ENCODE peak calls at places on chromosomes 16 and 17, in four cellular contexts. One of them, this sample, is unnamed.

GRCh38 chr16:46817961-46818360 is 13.0 kb downstream of the C16orf87 start:
- DNase-seq in stimulated activated effector memory CD8-positive, alpha-beta T cell treated with anti-CD3 and anti-CD28 coated beads, Interleukin-12 subunit alpha, Interleukin-12 subunit beta, amount 100 ng/mL, for 72 hours: no peak
- DNase-seq in stimulated activated naive CD8-positive, alpha-beta T cell treated with anti-CD3 and anti-CD28 coated beads, Interleukin-15, amount 100 ng/mL, for 72 hours: no peak
- DNase-seq in endodermal cell: no peak
- DNase-seq in this sample: no peak

GRCh38 chr16:80006175-80006895 is 405.8 kb upstream of the MAF start:
- DNase-seq in endodermal cell: no peak
- DNase-seq in stimulated activated effector memory CD8-positive, alpha-beta T cell treated with anti-CD3 and anti-CD28 coated beads, Interleukin-12 subunit alpha, Interleukin-12 subunit beta, amount 100 ng/mL, for 72 hours: no peak
- DNase-seq in stimulated activated naive CD8-positive, alpha-beta T cell treated with anti-CD3 and anti-CD28 coated beads, Interleukin-15, amount 100 ng/mL, for 72 hours: no peak
- DNase-seq in this sample: no peak

GRCh38 chr16:10738231-10739077 is 5.2 kb upstream of the NUBP1 start:
- DNase-seq in endodermal cell: no peak
- DNase-seq in stimulated activated naive CD8-positive, alpha-beta T cell treated with anti-CD3 and anti-CD28 coated beads, Interleukin-15, amount 100 ng/mL, for 72 hours: peak
- DNase-seq in stimulated activated effector memory CD8-positive, alpha-beta T cell treated with anti-CD3 and anti-CD28 coated beads, Interleukin-12 subunit alpha, Interleukin-12 subunit beta, amount 100 ng/mL, for 72 hours: peak
- DNase-seq in this sample: peak

GRCh38 chr17:64920026-64920418 is 744 bp upstream of the LRRC37A3 start:
- DNase-seq in endodermal cell: peak
- DNase-seq in stimulated activated naive CD8-positive, alpha-beta T cell treated with anti-CD3 and anti-CD28 coated beads, Interleukin-15, amount 100 ng/mL, for 72 hours: no peak
- DNase-seq in stimulated activated effector memory CD8-positive, alpha-beta T cell treated with anti-CD3 and anti-CD28 coated beads, Interleukin-12 subunit alpha, Interleukin-12 subunit beta, amount 100 ng/mL, for 72 hours: no peak
- DNase-seq in this sample: peak

GRCh38 chr16:49632798-49633189 is 223.1 kb downstream of the ZNF423 start:
- DNase-seq in stimulated activated naive CD8-positive, alpha-beta T cell treated with anti-CD3 and anti-CD28 coated beads, Interleukin-15, amount 100 ng/mL, for 72 hours: no peak
- DNase-seq in stimulated activated effector memory CD8-positive, alpha-beta T cell treated with anti-CD3 and anti-CD28 coated beads, Interleukin-12 subunit alpha, Interleukin-12 subunit beta, amount 100 ng/mL, for 72 hours: no peak
- DNase-seq in endodermal cell: peak
- DNase-seq in this sample: no peak

GRCh38 chr16:86991679-86992078 is 325.5 kb downstream of the C16orf95 start:
- DNase-seq in stimulated activated naive CD8-positive, alpha-beta T cell treated with anti-CD3 and anti-CD28 coated beads, Interleukin-15, amount 100 ng/mL, for 72 hours: no peak
- DNase-seq in endodermal cell: no peak
- DNase-seq in stimulated activated effector memory CD8-positive, alpha-beta T cell treated with anti-CD3 and anti-CD28 coated beads, Interleukin-12 subunit alpha, Interleukin-12 subunit beta, amount 100 ng/mL, for 72 hours: no peak
- DNase-seq in this sample: no peak

GRCh38 chr16:2527071-2527783 is 4.0 kb downstream of the CEMP1 start:
- DNase-seq in stimulated activated naive CD8-positive, alpha-beta T cell treated with anti-CD3 and anti-CD28 coated beads, Interleukin-15, amount 100 ng/mL, for 72 hours: no peak
- DNase-seq in endodermal cell: no peak
- DNase-seq in stimulated activated effector memory CD8-positive, alpha-beta T cell treated with anti-CD3 and anti-CD28 coated beads, Interleukin-12 subunit alpha, Interleukin-12 subunit beta, amount 100 ng/mL, for 72 hours: no peak
- DNase-seq in this sample: no peak

GRCh38 chr17:59727817-59728533 is 20.5 kb downstream of the VMP1 start:
- DNase-seq in stimulated activated naive CD8-positive, alpha-beta T cell treated with anti-CD3 and anti-CD28 coated beads, Interleukin-15, amount 100 ng/mL, for 72 hours: no peak
- DNase-seq in stimulated activated effector memory CD8-positive, alpha-beta T cell treated with anti-CD3 and anti-CD28 coated beads, Interleukin-12 subunit alpha, Interleukin-12 subunit beta, amount 100 ng/mL, for 72 hours: no peak
- DNase-seq in endodermal cell: no peak
- DNase-seq in this sample: no peak

GRCh38 chr16:80656731-80657150 is 115.9 kb downstream of the DYNLRB2 start:
- DNase-seq in stimulated activated naive CD8-positive, alpha-beta T cell treated with anti-CD3 and anti-CD28 coated beads, Interleukin-15, amount 100 ng/mL, for 72 hours: no peak
- DNase-seq in endodermal cell: no peak
- DNase-seq in stimulated activated effector memory CD8-positive, alpha-beta T cell treated with anti-CD3 and anti-CD28 coated beads, Interleukin-12 subunit alpha, Interleukin-12 subunit beta, amount 100 ng/mL, for 72 hours: peak
- DNase-seq in this sample: no peak

GRCh38 chr17:42016411-42016831 is 818 bp downstream of the DNAJC7 start:
- DNase-seq in stimulated activated effector memory CD8-positive, alpha-beta T cell treated with anti-CD3 and anti-CD28 coated beads, Interleukin-12 subunit alpha, Interleukin-12 subunit beta, amount 100 ng/mL, for 72 hours: no peak
- DNase-seq in endodermal cell: peak
- DNase-seq in stimulated activated naive CD8-positive, alpha-beta T cell treated with anti-CD3 and anti-CD28 coated beads, Interleukin-15, amount 100 ng/mL, for 72 hours: no peak
- DNase-seq in this sample: no peak

GRCh38 chr17:40451420-40451819 is 8.2 kb downstream of the IGFBP4 start:
- DNase-seq in stimulated activated naive CD8-positive, alpha-beta T cell treated with anti-CD3 and anti-CD28 coated beads, Interleukin-15, amount 100 ng/mL, for 72 hours: no peak
- DNase-seq in endodermal cell: no peak
- DNase-seq in stimulated activated effector memory CD8-positive, alpha-beta T cell treated with anti-CD3 and anti-CD28 coated beads, Interleukin-12 subunit alpha, Interleukin-12 subunit beta, amount 100 ng/mL, for 72 hours: no peak
- DNase-seq in this sample: no peak

GRCh38 chr17:65185060-65185459 is 47.9 kb downstream of the RGS9 start:
- DNase-seq in endodermal cell: no peak
- DNase-seq in stimulated activated effector memory CD8-positive, alpha-beta T cell treated with anti-CD3 and anti-CD28 coated beads, Interleukin-12 subunit alpha, Interleukin-12 subunit beta, amount 100 ng/mL, for 72 hours: no peak
- DNase-seq in stimulated activated naive CD8-positive, alpha-beta T cell treated with anti-CD3 and anti-CD28 coated beads, Interleukin-15, amount 100 ng/mL, for 72 hours: no peak
- DNase-seq in this sample: no peak

GRCh38 chr17:80821546-80821945 is 170.1 kb upstream of the CHMP6 start:
- DNase-seq in stimulated activated naive CD8-positive, alpha-beta T cell treated with anti-CD3 and anti-CD28 coated beads, Interleukin-15, amount 100 ng/mL, for 72 hours: no peak
- DNase-seq in endodermal cell: no peak
- DNase-seq in stimulated activated effector memory CD8-positive, alpha-beta T cell treated with anti-CD3 and anti-CD28 coated beads, Interleukin-12 subunit alpha, Interleukin-12 subunit beta, amount 100 ng/mL, for 72 hours: no peak
- DNase-seq in this sample: no peak

GRCh38 chr17:56708220-56708567 is 114.7 kb downstream of the NOG start:
- DNase-seq in stimulated activated effector memory CD8-positive, alpha-beta T cell treated with anti-CD3 and anti-CD28 coated beads, Interleukin-12 subunit alpha, Interleukin-12 subunit beta, amount 100 ng/mL, for 72 hours: no peak
- DNase-seq in stimulated activated naive CD8-positive, alpha-beta T cell treated with anti-CD3 and anti-CD28 coated beads, Interleukin-15, amount 100 ng/mL, for 72 hours: no peak
- DNase-seq in endodermal cell: no peak
- DNase-seq in this sample: peak

GRCh38 chr17:79305831-79306687 is 231.4 kb downstream of the ENGASE start:
- DNase-seq in endodermal cell: no peak
- DNase-seq in stimulated activated naive CD8-positive, alpha-beta T cell treated with anti-CD3 and anti-CD28 coated beads, Interleukin-15, amount 100 ng/mL, for 72 hours: no peak
- DNase-seq in stimulated activated effector memory CD8-positive, alpha-beta T cell treated with anti-CD3 and anti-CD28 coated beads, Interleukin-12 subunit alpha, Interleukin-12 subunit beta, amount 100 ng/mL, for 72 hours: no peak
- DNase-seq in this sample: no peak

GRCh38 chr17:1347681-1348318 is 52.2 kb downstream of the YWHAE start:
- DNase-seq in stimulated activated effector memory CD8-positive, alpha-beta T cell treated with anti-CD3 and anti-CD28 coated beads, Interleukin-12 subunit alpha, Interleukin-12 subunit beta, amount 100 ng/mL, for 72 hours: no peak
- DNase-seq in endodermal cell: no peak
- DNase-seq in stimulated activated naive CD8-positive, alpha-beta T cell treated with anti-CD3 and anti-CD28 coated beads, Interleukin-15, amount 100 ng/mL, for 72 hours: no peak
- DNase-seq in this sample: no peak

GRCh38 chr16:70437582-70438324 is 1.1 kb downstream of the ST3GAL2 start:
- DNase-seq in stimulated activated naive CD8-positive, alpha-beta T cell treated with anti-CD3 and anti-CD28 coated beads, Interleukin-15, amount 100 ng/mL, for 72 hours: no peak
- DNase-seq in endodermal cell: peak
- DNase-seq in stimulated activated effector memory CD8-positive, alpha-beta T cell treated with anti-CD3 and anti-CD28 coated beads, Interleukin-12 subunit alpha, Interleukin-12 subunit beta, amount 100 ng/mL, for 72 hours: peak
- DNase-seq in this sample: peak

GRCh38 chr17:3527468-3527867 is 30.1 kb downstream of the TRPV3 start:
- DNase-seq in stimulated activated effector memory CD8-positive, alpha-beta T cell treated with anti-CD3 and anti-CD28 coated beads, Interleukin-12 subunit alpha, Interleukin-12 subunit beta, amount 100 ng/mL, for 72 hours: no peak
- DNase-seq in endodermal cell: no peak
- DNase-seq in stimulated activated naive CD8-positive, alpha-beta T cell treated with anti-CD3 and anti-CD28 coated beads, Interleukin-15, amount 100 ng/mL, for 72 hours: no peak
- DNase-seq in this sample: no peak

GRCh38 chr17:10871914-10872313 is 34.0 kb upstream of the PIRT start:
- DNase-seq in endodermal cell: no peak
- DNase-seq in stimulated activated naive CD8-positive, alpha-beta T cell treated with anti-CD3 and anti-CD28 coated beads, Interleukin-15, amount 100 ng/mL, for 72 hours: no peak
- DNase-seq in stimulated activated effector memory CD8-positive, alpha-beta T cell treated with anti-CD3 and anti-CD28 coated beads, Interleukin-12 subunit alpha, Interleukin-12 subunit beta, amount 100 ng/mL, for 72 hours: no peak
- DNase-seq in this sample: no peak

GRCh38 chr17:82160081-82160480 is 52.6 kb downstream of the CCDC57 start:
- DNase-seq in endodermal cell: no peak
- DNase-seq in stimulated activated effector memory CD8-positive, alpha-beta T cell treated with anti-CD3 and anti-CD28 coated beads, Interleukin-12 subunit alpha, Interleukin-12 subunit beta, amount 100 ng/mL, for 72 hours: no peak
- DNase-seq in stimulated activated naive CD8-positive, alpha-beta T cell treated with anti-CD3 and anti-CD28 coated beads, Interleukin-15, amount 100 ng/mL, for 72 hours: no peak
- DNase-seq in this sample: no peak

GRCh38 chr17:78820841-78821240 is 19.8 kb downstream of the USP36 start:
- DNase-seq in stimulated activated naive CD8-positive, alpha-beta T cell treated with anti-CD3 and anti-CD28 coated beads, Interleukin-15, amount 100 ng/mL, for 72 hours: no peak
- DNase-seq in endodermal cell: no peak
- DNase-seq in stimulated activated effector memory CD8-positive, alpha-beta T cell treated with anti-CD3 and anti-CD28 coated beads, Interleukin-12 subunit alpha, Interleukin-12 subunit beta, amount 100 ng/mL, for 72 hours: no peak
- DNase-seq in this sample: no peak

GRCh38 chr16:62041401-62041800 is 5.2 kb upstream of the CDH8 start:
- DNase-seq in stimulated activated naive CD8-positive, alpha-beta T cell treated with anti-CD3 and anti-CD28 coated beads, Interleukin-15, amount 100 ng/mL, for 72 hours: no peak
- DNase-seq in endodermal cell: peak
- DNase-seq in stimulated activated effector memory CD8-positive, alpha-beta T cell treated with anti-CD3 and anti-CD28 coated beads, Interleukin-12 subunit alpha, Interleukin-12 subunit beta, amount 100 ng/mL, for 72 hours: no peak
- DNase-seq in this sample: peak

GRCh38 chr17:8326591-8327583 is 12.8 kb upstream of the ODF4 start:
- DNase-seq in stimulated activated naive CD8-positive, alpha-beta T cell treated with anti-CD3 and anti-CD28 coated beads, Interleukin-15, amount 100 ng/mL, for 72 hours: peak
- DNase-seq in stimulated activated effector memory CD8-positive, alpha-beta T cell treated with anti-CD3 and anti-CD28 coated beads, Interleukin-12 subunit alpha, Interleukin-12 subunit beta, amount 100 ng/mL, for 72 hours: peak
- DNase-seq in endodermal cell: peak
- DNase-seq in this sample: peak

GRCh38 chr17:34571428-34572130 is 7.8 kb upstream of the TMEM132E start:
- DNase-seq in stimulated activated naive CD8-positive, alpha-beta T cell treated with anti-CD3 and anti-CD28 coated beads, Interleukin-15, amount 100 ng/mL, for 72 hours: no peak
- DNase-seq in stimulated activated effector memory CD8-positive, alpha-beta T cell treated with anti-CD3 and anti-CD28 coated beads, Interleukin-12 subunit alpha, Interleukin-12 subunit beta, amount 100 ng/mL, for 72 hours: no peak
- DNase-seq in endodermal cell: no peak
- DNase-seq in this sample: no peak

GRCh38 chr17:35731932-35732805 is 730 bp downstream of the RASL10B start:
- DNase-seq in stimulated activated effector memory CD8-positive, alpha-beta T cell treated with anti-CD3 and anti-CD28 coated beads, Interleukin-12 subunit alpha, Interleukin-12 subunit beta, amount 100 ng/mL, for 72 hours: no peak
- DNase-seq in stimulated activated naive CD8-positive, alpha-beta T cell treated with anti-CD3 and anti-CD28 coated beads, Interleukin-15, amount 100 ng/mL, for 72 hours: no peak
- DNase-seq in endodermal cell: peak
- DNase-seq in this sample: no peak

GRCh38 chr17:17080181-17080631 is 37.9 kb downstream of the MPRIP start:
- DNase-seq in stimulated activated naive CD8-positive, alpha-beta T cell treated with anti-CD3 and anti-CD28 coated beads, Interleukin-15, amount 100 ng/mL, for 72 hours: no peak
- DNase-seq in endodermal cell: no peak
- DNase-seq in stimulated activated effector memory CD8-positive, alpha-beta T cell treated with anti-CD3 and anti-CD28 coated beads, Interleukin-12 subunit alpha, Interleukin-12 subunit beta, amount 100 ng/mL, for 72 hours: no peak
- DNase-seq in this sample: no peak

GRCh38 chr17:64506201-64506575 is at the start of gene DDX5:
- DNase-seq in endodermal cell: peak
- DNase-seq in stimulated activated naive CD8-positive, alpha-beta T cell treated with anti-CD3 and anti-CD28 coated beads, Interleukin-15, amount 100 ng/mL, for 72 hours: peak
- DNase-seq in stimulated activated effector memory CD8-positive, alpha-beta T cell treated with anti-CD3 and anti-CD28 coated beads, Interleukin-12 subunit alpha, Interleukin-12 subunit beta, amount 100 ng/mL, for 72 hours: peak
- DNase-seq in this sample: no peak

GRCh38 chr16:85698459-85699223 is 9.9 kb upstream of the GINS2 start:
- DNase-seq in stimulated activated effector memory CD8-positive, alpha-beta T cell treated with anti-CD3 and anti-CD28 coated beads, Interleukin-12 subunit alpha, Interleukin-12 subunit beta, amount 100 ng/mL, for 72 hours: no peak
- DNase-seq in stimulated activated naive CD8-positive, alpha-beta T cell treated with anti-CD3 and anti-CD28 coated beads, Interleukin-15, amount 100 ng/mL, for 72 hours: no peak
- DNase-seq in endodermal cell: no peak
- DNase-seq in this sample: no peak

GRCh38 chr16:46930861-46931260 is 42.6 kb downstream of the DNAJA2 start:
- DNase-seq in stimulated activated naive CD8-positive, alpha-beta T cell treated with anti-CD3 and anti-CD28 coated beads, Interleukin-15, amount 100 ng/mL, for 72 hours: no peak
- DNase-seq in stimulated activated effector memory CD8-positive, alpha-beta T cell treated with anti-CD3 and anti-CD28 coated beads, Interleukin-12 subunit alpha, Interleukin-12 subunit beta, amount 100 ng/mL, for 72 hours: no peak
- DNase-seq in endodermal cell: no peak
- DNase-seq in this sample: no peak

GRCh38 chr17:4986951-4987766 is at the start of gene CAMTA2:
- DNase-seq in stimulated activated naive CD8-positive, alpha-beta T cell treated with anti-CD3 and anti-CD28 coated beads, Interleukin-15, amount 100 ng/mL, for 72 hours: peak
- DNase-seq in endodermal cell: peak
- DNase-seq in stimulated activated effector memory CD8-positive, alpha-beta T cell treated with anti-CD3 and anti-CD28 coated beads, Interleukin-12 subunit alpha, Interleukin-12 subunit beta, amount 100 ng/mL, for 72 hours: peak
- DNase-seq in this sample: peak

GRCh38 chr16:29789775-29790182 is 772 bp upstream of the KIF22 start:
- DNase-seq in stimulated activated effector memory CD8-positive, alpha-beta T cell treated with anti-CD3 and anti-CD28 coated beads, Interleukin-12 subunit alpha, Interleukin-12 subunit beta, amount 100 ng/mL, for 72 hours: no peak
- DNase-seq in stimulated activated naive CD8-positive, alpha-beta T cell treated with anti-CD3 and anti-CD28 coated beads, Interleukin-15, amount 100 ng/mL, for 72 hours: peak
- DNase-seq in endodermal cell: no peak
- DNase-seq in this sample: no peak

GRCh38 chr16:50532576-50532975 is 15.6 kb upstream of the NKD1 start:
- DNase-seq in stimulated activated naive CD8-positive, alpha-beta T cell treated with anti-CD3 and anti-CD28 coated beads, Interleukin-15, amount 100 ng/mL, for 72 hours: no peak
- DNase-seq in endodermal cell: peak
- DNase-seq in stimulated activated effector memory CD8-positive, alpha-beta T cell treated with anti-CD3 and anti-CD28 coated beads, Interleukin-12 subunit alpha, Interleukin-12 subunit beta, amount 100 ng/mL, for 72 hours: no peak
- DNase-seq in this sample: no peak

GRCh38 chr17:60914078-60914477 is 236.4 kb downstream of the BCAS3 start:
- DNase-seq in endodermal cell: no peak
- DNase-seq in stimulated activated effector memory CD8-positive, alpha-beta T cell treated with anti-CD3 and anti-CD28 coated beads, Interleukin-12 subunit alpha, Interleukin-12 subunit beta, amount 100 ng/mL, for 72 hours: no peak
- DNase-seq in stimulated activated naive CD8-positive, alpha-beta T cell treated with anti-CD3 and anti-CD28 coated beads, Interleukin-15, amount 100 ng/mL, for 72 hours: no peak
- DNase-seq in this sample: no peak

GRCh38 chr16:54931041-54931756 is 534 bp downstream of the IRX5 start:
- DNase-seq in stimulated activated effector memory CD8-positive, alpha-beta T cell treated with anti-CD3 and anti-CD28 coated beads, Interleukin-12 subunit alpha, Interleukin-12 subunit beta, amount 100 ng/mL, for 72 hours: no peak
- DNase-seq in stimulated activated naive CD8-positive, alpha-beta T cell treated with anti-CD3 and anti-CD28 coated beads, Interleukin-15, amount 100 ng/mL, for 72 hours: peak
- DNase-seq in endodermal cell: peak
- DNase-seq in this sample: peak

GRCh38 chr17:68378202-68379149 is 78.8 kb downstream of the WIPI1 start:
- DNase-seq in endodermal cell: peak
- DNase-seq in stimulated activated effector memory CD8-positive, alpha-beta T cell treated with anti-CD3 and anti-CD28 coated beads, Interleukin-12 subunit alpha, Interleukin-12 subunit beta, amount 100 ng/mL, for 72 hours: no peak
- DNase-seq in stimulated activated naive CD8-positive, alpha-beta T cell treated with anti-CD3 and anti-CD28 coated beads, Interleukin-15, amount 100 ng/mL, for 72 hours: no peak
- DNase-seq in this sample: peak

GRCh38 chr17:17749921-17750320 is 68.7 kb downstream of the RAI1 start:
- DNase-seq in stimulated activated effector memory CD8-positive, alpha-beta T cell treated with anti-CD3 and anti-CD28 coated beads, Interleukin-12 subunit alpha, Interleukin-12 subunit beta, amount 100 ng/mL, for 72 hours: peak
- DNase-seq in endodermal cell: peak
- DNase-seq in stimulated activated naive CD8-positive, alpha-beta T cell treated with anti-CD3 and anti-CD28 coated beads, Interleukin-15, amount 100 ng/mL, for 72 hours: peak
- DNase-seq in this sample: peak